ENCODE peak calls at places on chromosome 15, in five cellular contexts. One of them, this sample, is unnamed.

GRCh38 chr15:87736921-87737389 is 519.6 kb downstream of the NTRK3 start:
- DNase-seq in ACHN: no peak
- DNase-seq in NAMALWA: no peak
- DNase-seq in omental fat pad: no peak
- DNase-seq in sigmoid colon: no peak
- DNase-seq in this sample: no peak

GRCh38 chr15:58410353-58410752 is 21.4 kb upstream of the LIPC start:
- DNase-seq in omental fat pad: no peak
- DNase-seq in ACHN: peak
- DNase-seq in sigmoid colon: no peak
- DNase-seq in NAMALWA: peak
- DNase-seq in this sample: peak

GRCh38 chr15:88918738-88919137 is 5.6 kb upstream of the MFGE8 start:
- DNase-seq in sigmoid colon: no peak
- DNase-seq in ACHN: peak
- DNase-seq in NAMALWA: no peak
- DNase-seq in omental fat pad: peak
- DNase-seq in this sample: peak

GRCh38 chr15:29072444-29072843 is 186.7 kb downstream of the APBA2 start:
- DNase-seq in NAMALWA: no peak
- DNase-seq in omental fat pad: no peak
- DNase-seq in ACHN: no peak
- DNase-seq in sigmoid colon: peak
- DNase-seq in this sample: no peak

GRCh38 chr15:50182233-50183013 is 427 bp downstream of the SLC27A2 start:
- DNase-seq in sigmoid colon: no peak
- DNase-seq in ACHN: peak
- DNase-seq in omental fat pad: no peak
- DNase-seq in NAMALWA: peak
- DNase-seq in this sample: peak

GRCh38 chr15:51816615-51817014 is 12.8 kb upstream of the TMOD3 start:
- DNase-seq in omental fat pad: no peak
- DNase-seq in ACHN: no peak
- DNase-seq in sigmoid colon: no peak
- DNase-seq in NAMALWA: no peak
- DNase-seq in this sample: no peak

GRCh38 chr15:99424131-99424571 is 141.6 kb upstream of the MEF2A start:
- DNase-seq in NAMALWA: no peak
- DNase-seq in omental fat pad: peak
- DNase-seq in sigmoid colon: peak
- DNase-seq in ACHN: no peak
- DNase-seq in this sample: no peak

GRCh38 chr15:92123848-92124631 is 269.6 kb upstream of the ST8SIA2 start:
- DNase-seq in ACHN: no peak
- DNase-seq in NAMALWA: no peak
- DNase-seq in omental fat pad: no peak
- DNase-seq in sigmoid colon: peak
- DNase-seq in this sample: no peak

GRCh38 chr15:55649058-55649423 is 60.9 kb upstream of the PYGO1 start:
- DNase-seq in ACHN: peak
- DNase-seq in NAMALWA: no peak
- DNase-seq in sigmoid colon: no peak
- DNase-seq in omental fat pad: no peak
- DNase-seq in this sample: no peak

GRCh38 chr15:53453253-53454105 is 306.0 kb downstream of the WDR72 start:
- DNase-seq in sigmoid colon: no peak
- DNase-seq in ACHN: no peak
- DNase-seq in NAMALWA: no peak
- DNase-seq in omental fat pad: no peak
- DNase-seq in this sample: no peak

GRCh38 chr15:98720577-98720976 is 72.2 kb downstream of the IGF1R start:
- DNase-seq in NAMALWA: no peak
- DNase-seq in ACHN: no peak
- DNase-seq in omental fat pad: no peak
- DNase-seq in sigmoid colon: no peak
- DNase-seq in this sample: no peak

GRCh38 chr15:77784361-77785292 is 151.9 kb upstream of the LINGO1 start:
- DNase-seq in NAMALWA: peak
- DNase-seq in ACHN: peak
- DNase-seq in omental fat pad: no peak
- DNase-seq in sigmoid colon: no peak
- DNase-seq in this sample: no peak

GRCh38 chr15:63042879-63043340 is 363 bp downstream of the TPM1 start:
- DNase-seq in sigmoid colon: no peak
- DNase-seq in NAMALWA: no peak
- DNase-seq in omental fat pad: no peak
- DNase-seq in ACHN: no peak
- DNase-seq in this sample: no peak

GRCh38 chr15:76787273-76787672 is 117.9 kb downstream of the SCAPER start:
- DNase-seq in omental fat pad: no peak
- DNase-seq in NAMALWA: no peak
- DNase-seq in sigmoid colon: no peak
- DNase-seq in ACHN: no peak
- DNase-seq in this sample: no peak

GRCh38 chr15:31265871-31266711 is 60.5 kb upstream of the KLF13 start:
- DNase-seq in omental fat pad: peak
- DNase-seq in ACHN: no peak
- DNase-seq in sigmoid colon: peak
- DNase-seq in NAMALWA: peak
- DNase-seq in this sample: peak

GRCh38 chr15:79657722-79658121 is 225.6 kb downstream of the MINAR1 start:
- DNase-seq in omental fat pad: no peak
- DNase-seq in NAMALWA: no peak
- DNase-seq in ACHN: no peak
- DNase-seq in sigmoid colon: no peak
- DNase-seq in this sample: no peak

GRCh38 chr15:66481107-66481856 is 16.3 kb downstream of the SNAPC5 start:
- DNase-seq in omental fat pad: no peak
- DNase-seq in NAMALWA: no peak
- DNase-seq in sigmoid colon: no peak
- DNase-seq in ACHN: no peak
- DNase-seq in this sample: no peak

GRCh38 chr15:30649952-30650929 is 24.3 kb downstream of the ARHGAP11B start:
- DNase-seq in omental fat pad: no peak
- DNase-seq in NAMALWA: peak
- DNase-seq in ACHN: no peak
- DNase-seq in sigmoid colon: no peak
- DNase-seq in this sample: no peak

GRCh38 chr15:63191895-63192603 is 2.6 kb downstream of the RAB8B start:
- DNase-seq in omental fat pad: no peak
- DNase-seq in ACHN: no peak
- DNase-seq in NAMALWA: peak
- DNase-seq in sigmoid colon: no peak
- DNase-seq in this sample: no peak

GRCh38 chr15:70044168-70044567 is 53.5 kb downstream of the TLE3 start:
- DNase-seq in ACHN: no peak
- DNase-seq in omental fat pad: no peak
- DNase-seq in NAMALWA: no peak
- DNase-seq in sigmoid colon: no peak
- DNase-seq in this sample: no peak

GRCh38 chr15:45134046-45134445 is 4.3 kb downstream of the DUOX1 start:
- DNase-seq in ACHN: no peak
- DNase-seq in sigmoid colon: no peak
- DNase-seq in NAMALWA: no peak
- DNase-seq in omental fat pad: no peak
- DNase-seq in this sample: no peak

GRCh38 chr15:29990035-29990434 is 92.7 kb upstream of the GOLGA8J start:
- DNase-seq in ACHN: no peak
- DNase-seq in omental fat pad: no peak
- DNase-seq in sigmoid colon: no peak
- DNase-seq in NAMALWA: no peak
- DNase-seq in this sample: no peak

GRCh38 chr15:65421360-65422215 is 1.2 kb downstream of the IGDCC4 start:
- DNase-seq in ACHN: no peak
- DNase-seq in sigmoid colon: peak
- DNase-seq in omental fat pad: no peak
- DNase-seq in NAMALWA: no peak
- DNase-seq in this sample: no peak

GRCh38 chr15:72585659-72586058 is 68.8 kb upstream of the GOLGA6B start:
- DNase-seq in sigmoid colon: no peak
- DNase-seq in NAMALWA: no peak
- DNase-seq in ACHN: peak
- DNase-seq in omental fat pad: no peak
- DNase-seq in this sample: no peak

GRCh38 chr15:67850336-67850735 is 10.5 kb upstream of the RNU6-1 start:
- DNase-seq in omental fat pad: no peak
- DNase-seq in NAMALWA: no peak
- DNase-seq in ACHN: no peak
- DNase-seq in sigmoid colon: no peak
- DNase-seq in this sample: no peak

GRCh38 chr15:85496146-85496545 is 115.7 kb downstream of the AKAP13 start:
- DNase-seq in ACHN: no peak
- DNase-seq in NAMALWA: no peak
- DNase-seq in omental fat pad: no peak
- DNase-seq in sigmoid colon: no peak
- DNase-seq in this sample: no peak

GRCh38 chr15:37053070-37053653 is 47.2 kb downstream of the MEIS2 start:
- DNase-seq in NAMALWA: no peak
- DNase-seq in ACHN: no peak
- DNase-seq in omental fat pad: no peak
- DNase-seq in sigmoid colon: no peak
- DNase-seq in this sample: no peak

GRCh38 chr15:83555383-83555782 is 98.5 kb upstream of the ADAMTSL3 start:
- DNase-seq in sigmoid colon: no peak
- DNase-seq in omental fat pad: no peak
- DNase-seq in ACHN: no peak
- DNase-seq in NAMALWA: no peak
- DNase-seq in this sample: no peak

GRCh38 chr15:101523560-101523940 is 34.0 kb upstream of the PCSK6 start:
- DNase-seq in sigmoid colon: no peak
- DNase-seq in omental fat pad: no peak
- DNase-seq in ACHN: no peak
- DNase-seq in NAMALWA: no peak
- DNase-seq in this sample: no peak

GRCh38 chr15:60507596-60508424 is 28.9 kb upstream of the ICE2 start:
- DNase-seq in omental fat pad: no peak
- DNase-seq in NAMALWA: peak
- DNase-seq in ACHN: peak
- DNase-seq in sigmoid colon: peak
- DNase-seq in this sample: peak

GRCh38 chr15:38672814-38673292 is 108.2 kb upstream of the RASGRP1 start:
- DNase-seq in sigmoid colon: no peak
- DNase-seq in NAMALWA: peak
- DNase-seq in omental fat pad: no peak
- DNase-seq in ACHN: no peak
- DNase-seq in this sample: no peak

GRCh38 chr15:90214553-90215205 is 13.5 kb downstream of the SEMA4B start:
- DNase-seq in omental fat pad: no peak
- DNase-seq in ACHN: peak
- DNase-seq in NAMALWA: peak
- DNase-seq in sigmoid colon: no peak
- DNase-seq in this sample: no peak

GRCh38 chr15:99438691-99439523 is 126.9 kb upstream of the MEF2A start:
- DNase-seq in NAMALWA: no peak
- DNase-seq in ACHN: no peak
- DNase-seq in sigmoid colon: peak
- DNase-seq in omental fat pad: peak
- DNase-seq in this sample: no peak

GRCh38 chr15:101539930-101540329 is 50.4 kb upstream of the PCSK6 start:
- DNase-seq in omental fat pad: no peak
- DNase-seq in NAMALWA: no peak
- DNase-seq in sigmoid colon: peak
- DNase-seq in ACHN: no peak
- DNase-seq in this sample: no peak

This sample was measured in AML-193.